ENCODE peak calls at places on chromosomes 7 and 10, in six cellular contexts. One of them, this sample, is unnamed.

GRCh38 chr10:24374134-24374915 is 165.4 kb downstream of the KIAA1217 start:
- DNase-seq in suprapubic skin: no peak
- DNase-seq in GM12878: no peak
- DNase-seq in fibroblast of lung: peak; percentile 74
- DNase-seq in hepatocyte: no peak
- DNase-seq in gastrocnemius medialis: no peak
- DNase-seq in this sample: no peak

GRCh38 chr10:1142596-1142995 is 86.4 kb downstream of the WDR37 start:
- DNase-seq in suprapubic skin: no peak
- DNase-seq in GM12878: no peak
- DNase-seq in fibroblast of lung: no peak
- DNase-seq in hepatocyte: no peak
- DNase-seq in gastrocnemius medialis: no peak
- DNase-seq in this sample: no peak

GRCh38 chr7:71865169-71865568 is 547.0 kb downstream of the CALN1 start:
- DNase-seq in suprapubic skin: no peak
- DNase-seq in GM12878: no peak
- DNase-seq in fibroblast of lung: no peak
- DNase-seq in hepatocyte: no peak
- DNase-seq in gastrocnemius medialis: no peak
- DNase-seq in this sample: no peak

GRCh38 chr7:72038022-72038732 is 374.0 kb downstream of the CALN1 start:
- DNase-seq in suprapubic skin: no peak
- DNase-seq in GM12878: no peak
- DNase-seq in fibroblast of lung: no peak
- DNase-seq in hepatocyte: no peak
- DNase-seq in gastrocnemius medialis: no peak
- DNase-seq in this sample: no peak

GRCh38 chr10:97584060-97584797 is at the start of gene HOGA1:
- DNase-seq in suprapubic skin: no peak
- DNase-seq in GM12878: no peak
- DNase-seq in fibroblast of lung: peak; percentile 61
- DNase-seq in hepatocyte: peak; percentile 68
- DNase-seq in gastrocnemius medialis: peak; percentile 96
- DNase-seq in this sample: peak; percentile 85

GRCh38 chr10:47419421-47419820 is 35.3 kb upstream of the ZNF488 start:
- DNase-seq in suprapubic skin: no peak
- DNase-seq in GM12878: no peak
- DNase-seq in fibroblast of lung: no peak
- DNase-seq in hepatocyte: no peak
- DNase-seq in gastrocnemius medialis: no peak
- DNase-seq in this sample: no peak

GRCh38 chr7:153087498-153087897 is 327.9 kb downstream of the ACTR3B start:
- DNase-seq in suprapubic skin: no peak
- DNase-seq in GM12878: no peak
- DNase-seq in fibroblast of lung: no peak
- DNase-seq in hepatocyte: no peak
- DNase-seq in gastrocnemius medialis: no peak
- DNase-seq in this sample: no peak

GRCh38 chr7:55570939-55571338 is 1.4 kb downstream of the VOPP1 start:
- DNase-seq in suprapubic skin: no peak
- DNase-seq in GM12878: no peak
- DNase-seq in fibroblast of lung: peak; percentile 34
- DNase-seq in hepatocyte: no peak
- DNase-seq in gastrocnemius medialis: no peak
- DNase-seq in this sample: no peak

GRCh38 chr7:156932006-156932405 is 17.5 kb upstream of the NOM1 start:
- DNase-seq in suprapubic skin: no peak
- DNase-seq in GM12878: no peak
- DNase-seq in fibroblast of lung: no peak
- DNase-seq in hepatocyte: no peak
- DNase-seq in gastrocnemius medialis: no peak
- DNase-seq in this sample: no peak

GRCh38 chr7:87628780-87629569 is 777 bp downstream of the RUNDC3B start:
- DNase-seq in suprapubic skin: peak; percentile 62
- DNase-seq in GM12878: no peak
- DNase-seq in fibroblast of lung: no peak
- DNase-seq in hepatocyte: peak; percentile 47
- DNase-seq in gastrocnemius medialis: peak; percentile 13
- DNase-seq in this sample: peak; percentile 13

GRCh38 chr7:98881561-98882315 is 3.4 kb downstream of the TRRAP start:
- DNase-seq in suprapubic skin: peak; percentile 20
- DNase-seq in GM12878: no peak
- DNase-seq in fibroblast of lung: no peak
- DNase-seq in hepatocyte: no peak
- DNase-seq in gastrocnemius medialis: no peak
- DNase-seq in this sample: no peak

GRCh38 chr7:54542920-54543539 is 855 bp downstream of the VSTM2A start:
- DNase-seq in suprapubic skin: no peak
- DNase-seq in GM12878: no peak
- DNase-seq in fibroblast of lung: peak; percentile 2
- DNase-seq in hepatocyte: peak; percentile 65
- DNase-seq in gastrocnemius medialis: no peak
- DNase-seq in this sample: no peak

GRCh38 chr7:2993396-2993795 is 50.3 kb downstream of the CARD11 start:
- DNase-seq in suprapubic skin: no peak
- DNase-seq in GM12878: no peak
- DNase-seq in fibroblast of lung: no peak
- DNase-seq in hepatocyte: no peak
- DNase-seq in gastrocnemius medialis: no peak
- DNase-seq in this sample: no peak

GRCh38 chr7:11830004-11830403 is 2.0 kb downstream of the THSD7A start:
- DNase-seq in suprapubic skin: no peak
- DNase-seq in GM12878: no peak
- DNase-seq in fibroblast of lung: no peak
- DNase-seq in hepatocyte: no peak
- DNase-seq in gastrocnemius medialis: no peak
- DNase-seq in this sample: no peak

GRCh38 chr7:151843181-151843580 is 33.7 kb downstream of the PRKAG2 start:
- DNase-seq in suprapubic skin: no peak
- DNase-seq in GM12878: no peak
- DNase-seq in fibroblast of lung: peak; percentile 43
- DNase-seq in hepatocyte: no peak
- DNase-seq in gastrocnemius medialis: no peak
- DNase-seq in this sample: no peak

GRCh38 chr7:48832303-48832845 is 92.0 kb upstream of the CDC14C start:
- DNase-seq in suprapubic skin: no peak
- DNase-seq in GM12878: no peak
- DNase-seq in fibroblast of lung: no peak
- DNase-seq in hepatocyte: no peak
- DNase-seq in gastrocnemius medialis: no peak
- DNase-seq in this sample: no peak

GRCh38 chr7:87021285-87021684 is 38.2 kb downstream of the ELAPOR2 start:
- DNase-seq in suprapubic skin: no peak
- DNase-seq in GM12878: no peak
- DNase-seq in fibroblast of lung: no peak
- DNase-seq in hepatocyte: no peak
- DNase-seq in gastrocnemius medialis: no peak
- DNase-seq in this sample: no peak

GRCh38 chr7:2927592-2927991 is 83.5 kb upstream of the GNA12 start:
- DNase-seq in suprapubic skin: peak; percentile 46
- DNase-seq in GM12878: no peak
- DNase-seq in fibroblast of lung: no peak
- DNase-seq in hepatocyte: no peak
- DNase-seq in gastrocnemius medialis: no peak
- DNase-seq in this sample: no peak

GRCh38 chr7:22885824-22886255 is 63.2 kb upstream of the TOMM7 start:
- DNase-seq in suprapubic skin: no peak
- DNase-seq in GM12878: peak; percentile 88
- DNase-seq in fibroblast of lung: no peak
- DNase-seq in hepatocyte: no peak
- DNase-seq in gastrocnemius medialis: no peak
- DNase-seq in this sample: no peak

GRCh38 chr10:86349474-86349873 is 17.1 kb downstream of the GRID1 start:
- DNase-seq in suprapubic skin: peak; percentile 13
- DNase-seq in GM12878: no peak
- DNase-seq in fibroblast of lung: no peak
- DNase-seq in hepatocyte: no peak
- DNase-seq in gastrocnemius medialis: no peak
- DNase-seq in this sample: no peak

GRCh38 chr10:31962826-31963597 is 34.4 kb upstream of the ARHGAP12 start:
- DNase-seq in suprapubic skin: no peak
- DNase-seq in GM12878: no peak
- DNase-seq in fibroblast of lung: no peak
- DNase-seq in hepatocyte: peak; percentile 59
- DNase-seq in gastrocnemius medialis: no peak
- DNase-seq in this sample: no peak

GRCh38 chr10:104309980-104310978 is 28.0 kb downstream of the ITPRIP start:
- DNase-seq in suprapubic skin: peak; percentile 73
- DNase-seq in GM12878: no peak
- DNase-seq in fibroblast of lung: peak; percentile 94
- DNase-seq in hepatocyte: no peak
- DNase-seq in gastrocnemius medialis: peak; percentile 91
- DNase-seq in this sample: peak; percentile 73

GRCh38 chr7:68381731-68382130 is 1216.5 kb upstream of the AUTS2 start:
- DNase-seq in suprapubic skin: no peak
- DNase-seq in GM12878: no peak
- DNase-seq in fibroblast of lung: no peak
- DNase-seq in hepatocyte: no peak
- DNase-seq in gastrocnemius medialis: no peak
- DNase-seq in this sample: no peak

GRCh38 chr7:45660901-45661211 is 86.7 kb downstream of the ADCY1 start:
- DNase-seq in suprapubic skin: no peak
- DNase-seq in GM12878: no peak
- DNase-seq in fibroblast of lung: no peak
- DNase-seq in hepatocyte: no peak
- DNase-seq in gastrocnemius medialis: no peak
- DNase-seq in this sample: no peak

DNA sequence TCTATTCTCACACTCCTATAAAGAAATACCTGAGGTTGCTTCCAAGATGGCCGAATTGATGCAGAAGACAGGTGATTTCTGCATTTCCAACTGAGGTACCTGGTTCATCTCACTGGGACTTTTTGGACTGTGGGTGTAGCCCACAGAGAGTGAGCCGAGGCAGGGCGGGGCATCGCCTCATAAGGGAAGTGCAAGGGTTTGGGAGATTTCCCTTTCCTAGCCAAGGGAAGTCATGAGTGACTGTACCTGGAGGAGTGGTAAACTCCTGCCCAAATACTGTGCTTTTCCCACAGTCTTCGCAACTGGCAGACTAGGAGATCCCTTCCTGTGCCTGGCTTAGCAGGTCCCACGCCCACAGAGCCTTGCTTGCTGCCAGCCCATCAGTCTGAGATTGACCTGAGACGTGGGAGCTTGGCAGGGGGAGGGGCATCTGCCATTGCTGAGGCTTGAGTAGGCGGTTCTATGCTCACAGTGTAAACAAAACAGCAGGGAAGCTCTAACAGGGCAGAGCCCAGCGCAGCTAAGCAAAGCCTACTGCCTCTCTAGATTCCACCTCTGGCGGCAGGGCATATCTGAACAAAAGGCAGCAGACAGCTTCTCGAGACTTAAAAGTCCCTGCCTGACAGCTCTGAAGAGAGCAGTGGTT is 152.2 kb downstream of the ARL4A start:
- DNase-seq in suprapubic skin: no peak
- DNase-seq in GM12878: no peak
- DNase-seq in fibroblast of lung: no peak
- DNase-seq in hepatocyte: peak; percentile 16
- DNase-seq in gastrocnemius medialis: no peak
- DNase-seq in this sample: no peak
- H3K27ac ChIP-seq in suprapubic skin: no peak overlapping the region
- H3K27ac ChIP-seq in GM12878: no peak overlapping the region
- H3K27ac ChIP-seq in fibroblast of lung: no peak overlapping the region
- H3K27ac ChIP-seq in hepatocyte: no peak overlapping the region
- H3K27ac ChIP-seq in gastrocnemius medialis: no peak overlapping the region
- H3K27ac ChIP-seq in this sample: no peak overlapping the region

DNA sequence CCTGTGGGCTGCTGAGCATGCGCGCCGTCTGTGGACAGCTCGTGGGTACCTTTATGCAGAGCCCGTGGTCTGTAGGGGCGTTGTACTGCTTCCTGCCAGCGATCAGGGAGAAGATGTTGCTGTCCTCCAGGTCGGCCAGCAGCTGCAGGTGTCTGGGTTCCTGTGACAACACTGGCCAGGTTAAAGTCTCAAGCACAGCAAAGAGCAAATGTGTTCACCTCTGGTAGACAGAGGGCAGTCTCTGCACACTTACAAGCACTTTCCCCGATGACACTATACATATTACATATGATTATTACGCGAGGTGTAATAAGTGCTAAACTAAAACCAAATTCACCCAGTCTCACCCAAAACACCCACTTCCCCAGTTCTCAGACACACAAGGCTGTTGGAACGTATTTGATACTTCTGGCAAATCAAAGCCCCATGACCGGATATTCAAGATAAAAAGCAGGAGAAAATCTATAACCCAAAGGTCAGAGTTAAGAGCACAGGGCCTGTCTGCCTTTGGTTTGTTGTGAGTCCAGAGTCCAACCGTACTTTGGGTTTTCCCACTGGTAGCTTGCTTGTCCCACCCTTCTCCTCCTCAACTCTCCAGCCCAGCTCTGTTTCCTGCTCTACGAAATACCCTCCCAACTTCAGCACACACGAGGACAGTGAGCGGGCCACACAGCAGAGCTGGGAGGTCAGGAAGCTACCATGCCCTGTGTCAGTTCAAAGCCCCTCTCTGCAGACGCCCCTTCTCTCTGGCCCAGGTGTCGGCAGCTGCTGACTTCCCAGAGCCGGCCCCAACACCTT is 49.7 kb upstream of the DDC start:
- DNase-seq in suprapubic skin: no peak
- DNase-seq in GM12878: no peak
- DNase-seq in fibroblast of lung: no peak
- DNase-seq in hepatocyte: peak; percentile 69
- DNase-seq in gastrocnemius medialis: no peak
- DNase-seq in this sample: no peak
- TF ChIP-seq CTCF in suprapubic skin: no peak
- TF ChIP-seq CTCF in GM12878: peak; percentile 34
- TF ChIP-seq CTCF in fibroblast of lung: peak; percentile 21
- TF ChIP-seq CTCF in hepatocyte: peak; percentile 49
- TF ChIP-seq CTCF in gastrocnemius medialis: peak; percentile 43
- TF ChIP-seq CTCF in this sample: peak; percentile 53

GRCh38 chr7:74027683-74028320 is at the start of gene ELN:
- DNase-seq in suprapubic skin: peak; percentile 89
- DNase-seq in GM12878: no peak
- DNase-seq in fibroblast of lung: peak; percentile 89
- DNase-seq in hepatocyte: peak; percentile 73
- DNase-seq in gastrocnemius medialis: peak; percentile 67
- DNase-seq in this sample: peak; percentile 89

GRCh38 chr7:74030861-74031260 is 2.9 kb downstream of the ELN start:
- DNase-seq in suprapubic skin: no peak
- DNase-seq in GM12878: no peak
- DNase-seq in fibroblast of lung: no peak
- DNase-seq in hepatocyte: no peak
- DNase-seq in gastrocnemius medialis: no peak
- DNase-seq in this sample: no peak

GRCh38 chr7:74028321-74028812 is 394 bp downstream of the ELN start:
- DNase-seq in suprapubic skin: no peak
- DNase-seq in GM12878: no peak
- DNase-seq in fibroblast of lung: no peak
- DNase-seq in hepatocyte: no peak
- DNase-seq in gastrocnemius medialis: no peak
- DNase-seq in this sample: no peak

GRCh38 chr7:74029991-74030415 is 2.0 kb downstream of the ELN start:
- DNase-seq in suprapubic skin: no peak
- DNase-seq in GM12878: no peak
- DNase-seq in fibroblast of lung: no peak
- DNase-seq in hepatocyte: no peak
- DNase-seq in gastrocnemius medialis: no peak
- DNase-seq in this sample: no peak

GRCh38 chr7:74029094-74029785 is 1.3 kb downstream of the ELN start:
- DNase-seq in suprapubic skin: no peak
- DNase-seq in GM12878: no peak
- DNase-seq in fibroblast of lung: no peak
- DNase-seq in hepatocyte: no peak
- DNase-seq in gastrocnemius medialis: no peak
- DNase-seq in this sample: no peak
- H3K4me1 ChIP-seq in suprapubic skin: peaks cover 89% of the 10 kb centered on the region
- H3K4me1 ChIP-seq in GM12878: no peaks in the 10 kb centered on the region
- H3K4me1 ChIP-seq in fibroblast of lung: peaks cover 36% of the 10 kb centered on the region
- H3K4me1 ChIP-seq in hepatocyte: peaks cover 42% of the 10 kb centered on the region
- H3K4me1 ChIP-seq in gastrocnemius medialis: peaks cover 39% of the 10 kb centered on the region
- H3K4me1 ChIP-seq in this sample: peaks cover 72% of the 10 kb centered on the region

GRCh38 chr10:30351502-30351901 is 2.4 kb upstream of the MTPAP start:
- DNase-seq in suprapubic skin: no peak
- DNase-seq in GM12878: no peak
- DNase-seq in fibroblast of lung: no peak
- DNase-seq in hepatocyte: no peak
- DNase-seq in gastrocnemius medialis: no peak
- DNase-seq in this sample: no peak
- H3K27ac ChIP-seq in suprapubic skin: no peak overlapping the region
- H3K27ac ChIP-seq in GM12878: no peak overlapping the region
- H3K27ac ChIP-seq in fibroblast of lung: no peak overlapping the region
- H3K27ac ChIP-seq in hepatocyte: no peak overlapping the region
- H3K27ac ChIP-seq in gastrocnemius medialis: no peak overlapping the region
- H3K27ac ChIP-seq in this sample: no peak overlapping the region

This sample was measured in heart right ventricle.